ENCODE peak calls at places on chromosomes 16 and 17, in eight cellular contexts. C is tibial artery, N is A549, M is cardiac fibroblast, T is B cell, P is upper lobe of right lung, O is breast epithelium, J is adrenal gland. S is an unnamed sample.

GRCh38 chr17:7703584-7704574 is 1.1 kb upstream of the EFNB3 start:
- DNase-seq in C (no peak), J (no peak), P (no peak), O (peak), N (peak), T (no peak), M (peak), S (no peak)

GRCh38 chr16:72199938-72200337 is 28.0 kb upstream of the PMFBP1 start:
- DNase-seq in M (no peak), O (no peak), T (no peak), P (no peak), J (no peak), C (no peak), N (no peak), S (no peak)

GRCh38 chr16:59259074-59259963 is 525.2 kb upstream of the GOT2 start:
- DNase-seq in T (no peak), N (no peak), M (no peak), P (no peak), O (no peak), J (no peak), C (no peak), S (no peak)

GRCh38 chr16:48611329-48612137 is 1.6 kb upstream of the N4BP1 start:
- DNase-seq in O (no peak), J (no peak), T (peak), P (no peak), C (no peak), N (no peak), M (no peak), S (no peak)

GRCh38 chr16:17836868-17837602 is 366.3 kb upstream of the XYLT1 start:
- DNase-seq in P (no peak), T (no peak), M (peak), C (no peak), J (peak), O (no peak), N (peak), S (no peak)

GRCh38 chr16:87874639-87875472 is 5.5 kb upstream of the SLC7A5 start:
- DNase-seq in P (no peak), O (no peak), M (no peak), T (no peak), N (no peak), C (no peak), J (no peak), S (no peak)

GRCh38 chr17:75564195-75564594 is 23.4 kb upstream of the MYO15B start:
- DNase-seq in T (no peak), O (no peak), N (no peak), J (no peak), C (no peak), M (no peak), P (no peak), S (no peak)

GRCh38 chr17:9802294-9802693 is 10.9 kb upstream of the DHRS7C start:
- DNase-seq in J (no peak), O (no peak), T (no peak), C (no peak), P (no peak), N (peak), M (no peak), S (no peak)

GRCh38 chr17:7842380-7842949 is 8.4 kb downstream of the KDM6B start:
- DNase-seq in O (peak), T (peak), N (peak), M (peak), J (peak), C (peak), P (peak), S (peak)

GRCh38 chr17:21129023-21129681 is 2.4 kb downstream of the DHRS7B start:
- DNase-seq in T (no peak), J (peak), N (peak), O (no peak), C (no peak), P (no peak), M (peak), S (no peak)

GRCh38 chr17:14547556-14547955 is 246.7 kb downstream of the HS3ST3B1 start:
- DNase-seq in O (no peak), M (no peak), J (no peak), P (no peak), N (no peak), T (no peak), C (no peak), S (no peak)

GRCh38 chr17:77666480-77666879 is 292.0 kb upstream of the TNRC6C start:
- DNase-seq in J (no peak), P (no peak), M (no peak), O (no peak), C (no peak), N (no peak), T (no peak), S (no peak)

GRCh38 chr17:12020595-12021590 is at the start of gene MAP2K4:
- DNase-seq in O (peak), T (peak), P (peak), J (peak), M (peak), C (peak), N (peak), S (peak)

DNA sequence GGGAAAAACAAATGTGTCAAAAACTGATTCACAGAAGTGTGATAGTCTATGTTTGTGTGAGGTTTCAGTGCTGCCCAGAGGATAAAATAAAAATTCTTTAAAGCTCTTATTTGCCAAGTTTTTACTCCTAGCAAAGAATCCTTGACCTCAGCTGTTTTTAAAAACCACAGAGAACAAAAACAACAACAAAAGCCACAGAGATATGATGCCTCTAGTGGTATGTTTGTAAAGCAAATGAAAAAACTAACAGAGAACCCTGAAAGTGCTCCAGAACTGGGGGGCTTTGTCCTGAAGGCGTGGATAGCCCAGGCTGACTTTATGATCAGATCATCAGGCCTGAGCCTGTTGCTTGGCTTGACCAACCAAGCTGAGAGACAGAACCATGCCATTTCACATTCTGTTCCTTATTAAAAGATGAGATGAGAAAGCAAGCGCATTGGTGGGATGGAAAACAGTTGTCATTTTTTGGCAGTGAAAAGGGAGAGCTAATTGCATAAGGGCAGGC is 411.1 kb downstream of the CPPED1 start:
- DNase-seq in N (no peak), P (no peak), M (peak), T (no peak), J (no peak), O (no peak), C (no peak), S (no peak)
- TF ChIP-seq CTCF in N (no peak), P (peak), M (peak), T (no peak), J (no peak), O (no peak), C (no peak), S (no peak)

DNA sequence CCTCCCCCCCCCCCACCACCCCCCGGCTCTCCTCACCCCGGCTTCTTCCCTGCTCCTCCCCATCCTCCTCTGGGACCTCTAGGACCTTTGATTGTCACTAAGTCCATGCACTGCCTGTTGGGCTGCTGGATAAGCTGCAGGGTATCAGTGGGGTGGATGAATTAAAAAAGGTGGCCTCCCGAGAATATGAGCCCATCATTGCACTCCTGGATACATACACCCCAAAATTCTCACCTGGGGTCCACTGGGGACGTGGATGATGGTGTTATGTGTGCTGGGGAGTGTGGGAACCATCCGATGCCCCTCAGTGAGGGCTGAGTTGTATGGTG is 88.8 kb downstream of the IRF8 start:
- DNase-seq in P (no peak), N (peak), O (no peak), T (peak), C (no peak), M (no peak), J (no peak), S (no peak)
- TF ChIP-seq CTCF in P (peak), N (no peak), O (no peak), T (peak), C (no peak), M (no peak), J (peak), S (no peak)

DNA sequence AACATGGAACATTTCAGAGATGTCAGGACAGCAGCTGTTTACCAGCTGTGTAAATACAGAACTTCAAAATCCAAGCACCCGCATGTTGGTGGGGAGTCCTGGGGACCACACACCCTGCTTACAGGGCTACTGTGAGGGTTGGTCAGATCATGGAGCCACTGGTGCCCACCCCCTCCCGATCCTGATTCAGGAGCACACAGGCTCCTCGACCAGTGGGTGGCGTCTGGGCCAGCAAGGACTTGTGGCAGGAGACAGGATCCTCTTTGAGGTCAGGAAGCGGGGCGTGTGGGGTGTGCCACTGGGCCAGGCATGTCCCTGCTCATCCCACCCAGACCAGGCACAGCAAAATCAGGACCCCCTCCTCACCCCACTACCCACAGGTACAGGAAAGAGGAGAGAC is 83.6 kb downstream of the SDK2 start:
- DNase-seq in M (no peak), N (no peak), J (no peak), P (no peak), T (no peak), C (no peak), O (no peak), S (no peak)
- TF ChIP-seq CTCF in M (no peak), N (no peak), J (no peak), P (no peak), T (no peak), C (no peak), O (no peak), S (no peak)

DNA sequence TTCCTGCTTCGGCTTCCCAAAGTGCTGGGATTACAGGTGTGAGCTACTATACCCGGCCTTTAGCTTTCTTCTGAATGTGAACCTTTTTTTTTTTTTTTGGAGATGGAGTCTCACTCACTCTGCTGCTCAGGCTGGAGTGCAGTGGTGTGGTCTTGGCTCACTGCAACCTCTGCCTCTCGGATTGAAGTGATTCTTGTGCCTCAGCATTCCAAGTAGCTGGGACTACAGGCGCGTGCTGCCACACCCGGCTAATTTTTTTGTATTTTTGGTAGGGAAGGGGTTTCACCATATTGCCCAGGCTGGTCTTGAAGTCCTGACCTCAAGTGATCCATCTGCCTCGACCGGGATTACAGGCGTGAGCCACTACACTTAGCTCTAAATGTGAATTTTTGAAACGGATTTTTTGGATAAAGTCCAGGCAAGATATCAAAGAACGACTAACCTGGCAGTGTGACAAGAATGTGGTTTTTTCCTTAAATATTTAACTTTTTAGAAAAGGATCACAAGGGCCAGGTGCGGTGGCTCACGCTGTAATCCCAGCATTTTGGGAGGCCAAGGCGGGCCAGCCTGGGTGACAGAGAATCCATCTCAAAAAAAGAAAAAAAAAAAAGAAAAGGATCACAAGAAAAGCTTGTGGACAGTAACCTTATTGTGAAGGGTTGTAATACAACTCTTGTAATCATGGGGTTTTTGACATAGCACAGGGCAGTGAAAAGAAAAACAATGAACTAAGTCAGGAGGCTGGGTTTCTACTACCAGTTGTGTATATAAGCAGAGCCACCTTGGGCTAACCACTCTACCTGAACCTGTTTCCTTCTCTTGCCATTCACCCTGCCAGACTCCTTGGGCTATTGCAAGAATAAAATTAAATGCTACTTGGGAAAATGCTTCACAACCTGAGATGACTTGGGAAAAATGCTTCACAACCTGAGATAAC is 6.2 kb downstream of the BRCA1 start:
- DNase-seq in O (no peak), T (no peak), N (no peak), J (no peak), M (no peak), P (no peak), C (no peak), S (no peak)
- TF ChIP-seq CTCF in O (no peak), T (no peak), N (no peak), J (no peak), M (no peak), P (no peak), C (no peak), S (no peak)

GRCh38 chr17:30372755-30373154 is 6.0 kb upstream of the CPD start:
- DNase-seq in P (no peak), T (no peak), M (peak), N (peak), O (no peak), C (no peak), J (no peak), S (no peak)
- TF ChIP-seq CTCF in P (no peak), T (no peak), M (no peak), N (peak), O (no peak), C (no peak), J (no peak), S (no peak)

GRCh38 chr16:53018834-53019416 is 33.8 kb downstream of the CHD9NB start:
- DNase-seq in O (no peak), T (no peak), J (no peak), M (no peak), N (no peak), C (no peak), P (no peak), S (no peak)

GRCh38 chr16:53024045-53024444 is 28.7 kb downstream of the CHD9NB start:
- DNase-seq in J (no peak), C (no peak), M (peak), T (no peak), N (no peak), P (no peak), O (no peak), S (no peak)

GRCh38 chr16:53022374-53022773 is 30.3 kb downstream of the CHD9NB start:
- DNase-seq in J (peak), T (no peak), O (no peak), C (no peak), M (peak), N (peak), P (no peak), S (no peak)
- TF ChIP-seq CTCF in J (peak), T (no peak), O (peak), C (peak), M (peak), N (peak), P (peak), S (no peak)

GRCh38 chr17:57855391-57856035 is 5.7 kb upstream of the MRPS23 start:
- DNase-seq in N (no peak), J (no peak), C (peak), T (no peak), P (no peak), O (no peak), M (no peak), S (no peak)
- TF ChIP-seq CTCF in N (no peak), J (no peak), C (no peak), T (no peak), P (no peak), O (no peak), M (no peak), S (no peak)

DNA sequence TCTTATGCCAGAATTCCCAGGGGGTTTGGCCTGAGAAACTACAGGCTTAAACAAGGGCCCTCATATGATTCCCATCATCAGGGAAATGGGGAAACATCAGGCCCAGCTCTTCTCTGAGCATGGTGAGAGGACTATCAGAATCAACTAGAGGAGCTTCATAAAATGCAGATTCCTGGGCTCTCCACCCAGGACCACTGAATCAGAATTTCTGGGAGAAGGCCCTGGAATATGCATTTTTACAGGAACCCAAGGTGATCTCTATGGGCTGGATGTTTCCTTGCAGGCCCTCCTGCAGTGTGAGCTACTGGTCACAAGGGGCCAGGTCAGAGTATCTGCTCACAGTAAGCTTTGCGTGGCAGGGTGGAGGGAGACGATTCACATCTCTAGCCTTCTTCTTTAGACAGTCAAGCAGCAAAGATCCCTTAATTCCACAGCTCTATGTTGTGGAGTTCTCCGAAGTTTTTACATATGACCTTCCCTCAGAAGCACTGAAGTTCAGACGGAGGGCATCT is 38.8 kb upstream of the HOXB13 start:
- DNase-seq in T (peak), N (no peak), J (no peak), O (no peak), P (peak), C (peak), M (no peak), S (no peak)
- TF ChIP-seq CTCF in T (no peak), N (no peak), J (no peak), O (no peak), P (no peak), C (no peak), M (no peak), S (no peak)

S was measured in omental fat pad.